ENCODE peak calls at places on chromosomes 12 and 14, in nine cellular contexts. J is CD8-positive, alpha-beta T cell; B is neural progenitor cell; N is stomach; D is cardiac muscle cell; F is fibroblast of lung; A is uterus; I is tibial nerve; G is mammary epithelial cell. X is an unnamed sample.
A peak's percentile ranks its signal among the peaks of the same experiment; 100 is the strongest.

GRCh38 chr14:75165586-75166391 is 10.6 kb downstream of the TMED10 start:
- DNase-seq in F (peak; percentile 20), D (no peak), I (peak; percentile 32), J (no peak), A (no peak), B (no peak), N (no peak), G (no peak), X (no peak)

GRCh38 chr14:69001375-69001774 is 22.3 kb upstream of the ACTN1 start:
- DNase-seq in F (no peak), G (peak; percentile 43), N (no peak), I (no peak), D (no peak), B (no peak), A (no peak), J (no peak), X (no peak)

GRCh38 chr14:39641224-39641623 is 209.0 kb upstream of the FBXO33 start:
- DNase-seq in B (no peak), D (no peak), N (no peak), A (no peak), J (no peak), F (no peak), G (no peak), I (no peak), X (no peak)

GRCh38 chr12:57524814-57525614 is 2.4 kb downstream of the MBD6 start:
- DNase-seq in A (peak; percentile 31), F (no peak), N (no peak), I (no peak), D (no peak), J (no peak), G (no peak), B (no peak), X (no peak)

GRCh38 chr12:81492131-81492720 is 266.9 kb downstream of the PPFIA2 start:
- DNase-seq in J (no peak), N (no peak), B (no peak), F (no peak), D (peak; percentile 59), I (no peak), G (no peak), A (no peak), X (no peak)

GRCh38 chr14:52950898-52951729 is at the start of gene FERMT2:
- DNase-seq in G (peak; percentile 75), I (peak; percentile 80), B (peak; percentile 97), J (no peak), F (peak; percentile 91), D (peak; percentile 96), A (peak; percentile 92), N (peak; percentile 86), X (peak; percentile 92)

GRCh38 chr12:22728989-22729388 is 104.0 kb downstream of the ETNK1 start:
- DNase-seq in J (no peak), D (no peak), G (no peak), B (peak; percentile 62), F (peak; percentile 21), N (no peak), A (no peak), I (no peak), X (no peak)

GRCh38 chr12:7832059-7832696 is 40.5 kb downstream of the SLC2A14 start:
- DNase-seq in I (peak; percentile 13), B (peak; percentile 58), N (no peak), D (peak; percentile 68), J (no peak), G (peak; percentile 22), F (peak; percentile 65), A (no peak), X (no peak)

GRCh38 chr12:5204271-5204670 is 160.6 kb downstream of the KCNA5 start:
- DNase-seq in J (no peak), N (no peak), A (no peak), I (no peak), G (peak; percentile 24), B (peak; percentile 92), D (no peak), F (no peak), X (no peak)

GRCh38 chr12:52772188-52772587 is 5.0 kb downstream of the KRT76 start:
- DNase-seq in I (no peak), F (no peak), B (no peak), J (no peak), G (no peak), N (no peak), D (no peak), A (no peak), X (no peak)

GRCh38 chr12:57299514-57300016 is 48.6 kb upstream of the STAC3 start:
- DNase-seq in F (peak; percentile 26), A (no peak), N (no peak), G (no peak), B (no peak), D (peak; percentile 10), I (no peak), J (no peak), X (no peak)

GRCh38 chr12:71270057-71270456 is 112.3 kb upstream of the TSPAN8 start:
- DNase-seq in I (no peak), G (no peak), B (no peak), F (no peak), J (no peak), A (no peak), D (no peak), N (no peak), X (no peak)

GRCh38 chr14:32588448-32589320 is 259.6 kb downstream of the AKAP6 start:
- DNase-seq in G (peak; percentile 21), B (peak; percentile 65), N (no peak), J (no peak), A (no peak), F (peak; percentile 81), D (peak; percentile 22), I (no peak), X (no peak)

GRCh38 chr12:19893514-19893913 is 454.2 kb downstream of the AEBP2 start:
- DNase-seq in D (no peak), F (peak; percentile 51), B (no peak), I (no peak), G (peak; percentile 6), J (no peak), A (no peak), N (no peak), X (no peak)

DNA sequence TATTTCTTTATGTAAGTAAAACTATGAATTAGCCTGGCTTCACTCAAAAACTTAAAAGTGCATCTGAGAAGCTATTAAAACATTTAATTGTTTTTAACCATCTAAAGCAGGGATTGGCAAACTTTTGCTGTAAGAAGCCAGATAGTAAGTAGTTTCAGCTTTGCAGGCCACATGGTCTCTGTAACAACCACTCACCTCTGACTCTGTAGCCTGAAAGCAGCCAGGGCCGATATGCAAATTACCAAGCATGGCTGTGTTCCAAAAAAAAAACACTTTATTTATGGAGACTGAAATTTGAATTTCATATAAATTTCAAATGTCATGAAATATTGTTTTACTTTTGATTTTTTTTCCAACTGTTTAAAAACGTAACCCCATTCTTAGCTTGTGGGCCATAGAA is 95.3 kb downstream of the CIT start:
- DNase-seq in F (no peak), N (no peak), A (no peak), G (no peak), B (no peak), D (no peak), J (no peak), I (no peak), X (no peak)
- H3K4me3 ChIP-seq in F (no peak overlapping the region), N (no peak overlapping the region), A (no peak overlapping the region), G (no peak overlapping the region), B (no peak overlapping the region), D (no peak overlapping the region), J (no peak overlapping the region), I (no peak overlapping the region), X (no peak overlapping the region)

GRCh38 chr14:105853089-105853906 is 326.9 kb downstream of the TMEM121 start:
- DNase-seq in I (no peak), G (no peak), D (no peak), A (no peak), F (no peak), B (no peak), J (no peak), N (no peak), X (no peak)
- H3K9me3 ChIP-seq in I (no peaks in the 10 kb centered on the region), G (peaks cover 39% of the 10 kb centered on the region), D (no peaks in the 10 kb centered on the region), A (peaks cover 3% of the 10 kb centered on the region), F (no peaks in the 10 kb centered on the region), B (peaks cover 2% of the 10 kb centered on the region), J (no peaks in the 10 kb centered on the region), N (no peaks in the 10 kb centered on the region), X (no peaks in the 10 kb centered on the region)

GRCh38 chr14:61219673-61220072 is 61.5 kb downstream of the TMEM30B start:
- DNase-seq in G (peak; percentile 13), A (no peak), B (peak; percentile 13), N (no peak), F (peak; percentile 42), J (no peak), D (no peak), I (no peak), X (no peak)

GRCh38 chr14:61219256-61219655 is 61.9 kb downstream of the TMEM30B start:
- DNase-seq in I (no peak), D (no peak), B (no peak), J (no peak), N (no peak), F (no peak), G (peak; percentile 33), A (no peak), X (no peak)

GRCh38 chr14:61218157-61218556 is 63.0 kb downstream of the TMEM30B start:
- DNase-seq in N (no peak), I (no peak), A (no peak), G (no peak), F (no peak), J (no peak), D (no peak), B (no peak), X (no peak)

GRCh38 chr14:61217516-61217915 is 63.6 kb downstream of the TMEM30B start:
- DNase-seq in D (no peak), J (no peak), A (no peak), I (peak; percentile 32), F (no peak), N (no peak), B (no peak), G (no peak), X (no peak)

GRCh38 chr14:61218765-61219164 is 62.4 kb downstream of the TMEM30B start:
- DNase-seq in B (no peak), J (no peak), A (no peak), N (no peak), I (peak; percentile 55), F (peak; percentile 52), G (no peak), D (no peak), X (peak; percentile 25)
- TF ChIP-seq CTCF in B (no peak), J (no peak), A (no peak), N (no peak), I (no peak), F (no peak), G (no peak), D (no peak), X (no peak)

GRCh38 chr12:62190921-62191746 is 69.1 kb upstream of the USP15 start:
- DNase-seq in B (peak; percentile 57), J (no peak), N (no peak), G (no peak), D (peak; percentile 26), A (no peak), I (no peak), F (no peak), X (peak; percentile 26)
- H3K4me3 ChIP-seq in B (peak overlapping the region; percentile 65), J (peak overlapping the region; percentile 65), N (peak overlapping the region; percentile 48), G (peak overlapping the region; percentile 52), D (peak overlapping the region; percentile 39), A (peak overlapping the region; percentile 39), I (peak overlapping the region; percentile 47), F (peak overlapping the region; percentile 58), X (peak overlapping the region; percentile 43)

GRCh38 chr14:30053103-30053502 is 125.5 kb upstream of the PRKD1 start:
- DNase-seq in N (no peak), J (no peak), D (no peak), I (no peak), F (no peak), B (no peak), G (no peak), A (no peak), X (no peak)
- H3K9me3 ChIP-seq in N (no peaks in the 10 kb centered on the region), J (no peaks in the 10 kb centered on the region), D (no peaks in the 10 kb centered on the region), I (no peaks in the 10 kb centered on the region), F (no peaks in the 10 kb centered on the region), B (no peaks in the 10 kb centered on the region), G (peaks cover 8% of the 10 kb centered on the region), A (no peaks in the 10 kb centered on the region), X (no peaks in the 10 kb centered on the region)

GRCh38 chr12:126369487-126370463 is 1304.5 kb downstream of the AACS start:
- DNase-seq in B (no peak), F (peak; percentile 6), N (no peak), D (no peak), A (no peak), J (no peak), I (no peak), G (no peak), X (no peak)
- TF ChIP-seq CTCF in B (peak; percentile 16), F (no peak), N (no peak), D (peak; percentile 23), A (no peak), J (no peak), I (no peak), G (no peak), X (no peak)

X was measured in heart left ventricle.